ENCODE peak calls at places on chromosomes 4 and X, in seven cellular contexts. R is transverse colon, Y is fibroblast of pulmonary artery, K is GM20000, Q is choroid plexus epithelial cell, M is fibroblast of lung, P is cardiac muscle cell. G is an unnamed sample.

GRCh38 chrX:769796-770195 is 139.2 kb downstream of the SHOX start:
- DNase-seq in Q (no peak), P (no peak), K (no peak), R (no peak), M (no peak), Y (no peak), G (no peak)

GRCh38 chr4:26268246-26268645 is 52.6 kb upstream of the RBPJ start:
- DNase-seq in P (no peak), Q (no peak), R (no peak), K (no peak), M (no peak), Y (no peak), G (no peak)

GRCh38 chrX:155857561-155857960 is 23.6 kb upstream of the VAMP7 start:
- DNase-seq in K (no peak), Q (peak), Y (peak), P (no peak), R (no peak), M (no peak), G (no peak)

GRCh38 chrX:120456973-120457372 is 12.1 kb downstream of the LAMP2 start:
- DNase-seq in Q (peak), M (peak), P (no peak), Y (no peak), R (no peak), K (no peak), G (no peak)

GRCh38 chr4:146834263-146835034 is 111.2 kb downstream of the TTC29 start:
- DNase-seq in R (no peak), P (no peak), Y (no peak), K (no peak), Q (no peak), M (no peak), G (no peak)

GRCh38 chr4:98571161-98571786 is 87.1 kb downstream of the TSPAN5 start:
- DNase-seq in P (no peak), Y (no peak), K (no peak), Q (no peak), R (no peak), M (no peak), G (no peak)

GRCh38 chr4:41507292-41507933 is 30.5 kb upstream of the LIMCH1 start:
- DNase-seq in R (no peak), K (no peak), Q (no peak), P (no peak), M (peak), Y (peak), G (no peak)

GRCh38 chr4:26458104-26458503 is 32.2 kb downstream of the CCKAR start:
- DNase-seq in K (no peak), Q (peak), M (peak), P (no peak), R (no peak), Y (no peak), G (no peak)

GRCh38 chrX:9677098-9677739 is 88.4 kb downstream of the GPR143 start:
- DNase-seq in P (no peak), Y (peak), R (peak), K (peak), Q (peak), M (peak), G (no peak)

DNA sequence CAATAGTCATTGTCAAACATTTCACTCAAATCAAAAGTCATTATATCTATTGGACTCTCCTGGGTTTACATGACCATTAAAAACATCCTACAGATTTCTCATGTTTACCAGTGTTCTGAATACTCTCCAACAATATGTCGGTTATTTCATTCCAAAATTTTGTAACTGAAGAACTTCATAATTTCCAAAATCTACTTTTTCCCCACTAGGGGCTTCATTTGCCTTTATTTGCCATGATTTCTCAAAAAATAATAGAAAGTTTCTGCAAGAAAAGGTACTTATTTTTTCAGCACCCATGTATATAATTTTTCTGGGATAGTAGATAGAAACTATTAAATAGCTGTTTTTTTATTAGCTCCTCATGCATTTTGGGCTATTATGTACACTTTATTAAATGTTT is 49.0 kb downstream of the PRDM5 start:
- DNase-seq in P (no peak), K (no peak), M (no peak), Y (no peak), Q (no peak), R (no peak), G (no peak)
- TF ChIP-seq CTCF in P (no peak), K (no peak), M (no peak), Y (peak), Q (no peak), R (no peak), G (no peak)

GRCh38 chr4:121326580-121326979 is 54.2 kb downstream of the QRFPR start:
- DNase-seq in Y (no peak), R (no peak), P (no peak), K (no peak), M (no peak), Q (no peak), G (no peak)
- TF ChIP-seq CTCF in Y (no peak), R (no peak), P (no peak), K (no peak), M (no peak), Q (no peak), G (no peak)

DNA sequence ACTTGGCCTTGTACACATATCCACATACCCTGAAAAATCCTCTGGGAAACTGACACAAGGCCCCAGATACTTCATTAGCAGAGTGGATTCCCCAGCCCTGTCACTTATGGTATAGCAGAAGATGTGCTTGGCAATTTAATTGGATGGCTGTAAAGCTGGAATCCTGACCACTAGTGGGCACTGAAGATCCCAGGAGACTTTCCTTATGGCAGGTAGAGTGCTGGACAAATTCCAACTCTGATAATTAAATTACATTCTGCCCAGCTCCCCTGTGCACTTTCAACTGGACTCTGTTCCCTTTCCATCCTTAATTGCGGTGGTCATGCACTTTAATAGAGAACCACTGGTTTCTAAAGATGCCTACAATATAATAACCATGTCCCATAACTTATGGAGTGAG is 119.8 kb downstream of the DCK start:
- DNase-seq in R (peak), Q (no peak), P (no peak), M (no peak), Y (no peak), K (no peak), G (no peak)
- TF ChIP-seq CTCF in R (peak), Q (peak), P (peak), M (no peak), Y (peak), K (no peak), G (no peak)

GRCh38 chrX:50747471-50747900 is 66.5 kb downstream of the SHROOM4 start:
- DNase-seq in M (peak), K (peak), R (no peak), Q (peak), P (peak), Y (no peak), G (no peak)
- TF ChIP-seq CTCF in M (peak), K (peak), R (peak), Q (peak), P (peak), Y (peak), G (no peak)

GRCh38 chr4:109801895-109802319 is at the start of gene CFI:
- DNase-seq in R (no peak), Y (peak), Q (peak), P (no peak), K (no peak), M (peak), G (no peak)

GRCh38 chr4:109798866-109799265 is 2.9 kb downstream of the CFI start:
- DNase-seq in K (no peak), Q (no peak), M (no peak), P (no peak), Y (no peak), R (no peak), G (no peak)

GRCh38 chr4:109809657-109810056 is 5.9 kb upstream of the GAR1 start:
- DNase-seq in R (no peak), P (no peak), M (no peak), Y (no peak), Q (no peak), K (no peak), G (no peak)

GRCh38 chr4:109801099-109801789 is 555 bp downstream of the CFI start:
- DNase-seq in K (no peak), R (no peak), Q (peak), Y (no peak), P (no peak), M (no peak), G (no peak)

GRCh38 chr4:109803924-109804571 is 2.2 kb upstream of the CFI start:
- DNase-seq in K (peak), P (peak), M (peak), R (peak), Y (peak), Q (peak), G (no peak)
- TF ChIP-seq CTCF in K (no peak), P (peak), M (no peak), R (peak), Y (peak), Q (peak), G (no peak)

GRCh38 chr4:187993827-187994226 is 1.7 kb upstream of the ZFP42 start:
- DNase-seq in R (no peak), P (peak), Y (no peak), M (no peak), Q (no peak), K (no peak), G (no peak)
- TF ChIP-seq CTCF in R (no peak), P (peak), Y (no peak), M (no peak), Q (peak), K (no peak), G (no peak)

DNA sequence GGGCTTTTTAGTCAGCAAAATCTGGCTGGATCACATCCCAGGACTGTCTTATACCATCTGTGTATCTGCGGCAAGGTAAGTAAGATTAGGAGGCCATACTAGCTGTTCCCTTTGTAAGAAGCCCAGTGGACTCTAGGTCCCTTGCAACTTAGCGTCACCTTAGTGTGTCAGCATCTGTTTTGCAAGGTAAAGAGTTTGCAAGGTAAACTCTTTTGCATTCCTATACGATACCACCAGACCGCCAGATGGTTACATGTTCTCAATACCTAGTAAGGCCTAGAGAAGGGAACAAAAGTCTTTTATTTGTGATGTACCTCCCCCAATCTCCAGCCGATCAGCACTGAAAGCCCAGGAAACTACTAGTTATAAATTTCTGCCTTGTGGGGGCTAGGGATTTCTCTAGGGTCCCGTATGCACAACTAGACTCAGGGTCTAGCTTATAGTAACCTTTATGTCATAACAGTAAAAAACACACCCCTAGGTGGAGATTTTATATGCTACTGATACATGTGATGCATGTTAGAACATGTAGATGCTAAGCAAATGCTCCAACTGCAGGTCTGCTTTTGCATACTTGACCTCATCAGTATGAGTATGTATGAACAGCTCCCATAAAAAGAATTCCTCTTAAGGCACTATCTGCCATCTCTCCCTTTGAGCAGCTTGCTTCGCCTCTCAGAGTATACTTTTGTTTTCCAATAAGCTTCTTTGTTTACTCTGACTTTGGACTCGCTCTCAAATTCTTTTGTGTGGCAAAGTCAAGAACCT is 78.4 kb downstream of the KCNIP4 start:
- DNase-seq in Q (no peak), R (no peak), P (no peak), M (no peak), K (no peak), Y (no peak), G (no peak)
- TF ChIP-seq CTCF in Q (no peak), R (no peak), P (no peak), M (no peak), K (no peak), Y (no peak), G (no peak)

GRCh38 chrX:13923289-13923688 is 106.4 kb upstream of the GPM6B start:
- DNase-seq in P (no peak), Q (no peak), R (no peak), M (no peak), K (no peak), Y (no peak), G (no peak)

GRCh38 chrX:13927175-13927574 is 102.5 kb downstream of the GEMIN8 start:
- DNase-seq in R (no peak), M (no peak), Y (no peak), P (no peak), K (no peak), Q (no peak), G (no peak)

GRCh38 chrX:13923845-13924244 is 105.8 kb downstream of the GEMIN8 start:
- DNase-seq in R (no peak), P (no peak), M (no peak), K (no peak), Y (no peak), Q (no peak), G (no peak)
- TF ChIP-seq CTCF in R (no peak), P (no peak), M (no peak), K (no peak), Y (no peak), Q (no peak), G (no peak)